ENCODE peak calls at places on chromosomes 13 and 19, in seven cellular contexts. L, Q, Y, C, M, W and H are unnamed samples.

GRCh38 chr19:49216076-49216475 is 58.5 kb downstream of the TRPM4 start:
- DNase-seq in L (no peak), Q (no peak), Y (no peak), C (no peak), M (no peak), W (no peak), H (no peak)

GRCh38 chr19:28596561-28597071 is 616.3 kb downstream of the UQCRFS1 start:
- DNase-seq in L (no peak), Q (no peak), Y (no peak), C (no peak), M (no peak), W (no peak), H (no peak)

GRCh38 chr19:45773384-45773783 is 4.3 kb upstream of the SIX5 start:
- DNase-seq in L (no peak), Q (no peak), Y (no peak), C (no peak), M (no peak), W (no peak), H (no peak)

GRCh38 chr19:34188388-34188787 is 16.1 kb downstream of the LSM14A start:
- DNase-seq in L (no peak), Q (no peak), Y (no peak), C (no peak), M (no peak), W (no peak), H (no peak)

GRCh38 chr13:66014757-66015156 is 1215.4 kb downstream of the PCDH9 start:
- DNase-seq in L (no peak), Q (no peak), Y (no peak), C (no peak), M (no peak), W (no peak), H (no peak)

GRCh38 chr13:37270206-37271001 is 164.9 kb upstream of the CSNK1A1L start:
- DNase-seq in L (no peak), Q (no peak), Y (no peak), C (no peak), M (no peak), W (no peak), H (no peak)

GRCh38 chr19:7987084-7987768 is 18.2 kb downstream of the ELAVL1 start:
- DNase-seq in L (no peak), Q (no peak), Y (no peak), C (no peak), M (no peak), W (no peak), H (no peak)

GRCh38 chr13:24038405-24038804 is 122.1 kb upstream of the SPATA13 start:
- DNase-seq in L (no peak), Q (no peak), Y (no peak), C (no peak), M (no peak), W (no peak), H (no peak)

GRCh38 chr13:43223206-43223605 is 199.8 kb downstream of the DNAJC15 start:
- DNase-seq in L (no peak), Q (no peak), Y (no peak), C (no peak), M (no peak), W (no peak), H (no peak)

GRCh38 chr13:88068975-88069374 is 397.8 kb downstream of the SLITRK5 start:
- DNase-seq in L (no peak), Q (no peak), Y (no peak), C (no peak), M (no peak), W (no peak), H (no peak)

GRCh38 chr19:46296722-46297431 is at the start of gene HIF3A:
- DNase-seq in L (peak), Q (peak), Y (peak), C (no peak), M (no peak), W (peak), H (peak)

GRCh38 chr13:89832827-89833226 is 1514.7 kb upstream of the MIR17HG start:
- DNase-seq in L (no peak), Q (no peak), Y (no peak), C (no peak), M (no peak), W (no peak), H (no peak)

GRCh38 chr13:54705738-54706137 is 1677.1 kb downstream of the OLFM4 start:
- DNase-seq in L (no peak), Q (no peak), Y (no peak), C (no peak), M (no peak), W (no peak), H (no peak)

GRCh38 chr19:18290250-18291018 is 9.0 kb upstream of the JUND start:
- DNase-seq in L (no peak), Q (no peak), Y (no peak), C (peak), M (no peak), W (peak), H (no peak)

GRCh38 chr19:52936151-52936957 is 13.1 kb upstream of the ZNF888 start:
- DNase-seq in L (no peak), Q (no peak), Y (no peak), C (no peak), M (no peak), W (no peak), H (no peak)

GRCh38 chr13:102399791-102400618 is 1.8 kb downstream of the FGF14 start:
- DNase-seq in L (peak), Q (no peak), Y (peak), C (peak), M (no peak), W (no peak), H (peak)

GRCh38 chr13:39148513-39148961 is 110.3 kb downstream of the NHLRC3 start:
- DNase-seq in L (no peak), Q (no peak), Y (no peak), C (no peak), M (no peak), W (no peak), H (no peak)

GRCh38 chr19:7506385-7507328 is 9.2 kb upstream of the ZNF358 start:
- DNase-seq in L (peak), Q (no peak), Y (peak), C (no peak), M (peak), W (no peak), H (peak)

GRCh38 chr19:18388328-18389094 is 2.6 kb downstream of the GDF15 start:
- DNase-seq in L (peak), Q (no peak), Y (peak), C (peak), M (peak), W (peak), H (no peak)

GRCh38 chr13:26583662-26584061 is 26.2 kb downstream of the WASF3 start:
- DNase-seq in L (no peak), Q (no peak), Y (no peak), C (no peak), M (no peak), W (no peak), H (no peak)

GRCh38 chr13:45602183-45602582 is 13.4 kb downstream of the ERICH6B start:
- DNase-seq in L (no peak), Q (no peak), Y (peak), C (no peak), M (no peak), W (no peak), H (no peak)

GRCh38 chr13:46369506-46370268 is 17.4 kb downstream of the RUBCNL start:
- DNase-seq in L (no peak), Q (no peak), Y (no peak), C (no peak), M (no peak), W (no peak), H (no peak)

GRCh38 chr13:70747305-70747704 is 639.1 kb upstream of the KLHL1 start:
- DNase-seq in L (no peak), Q (no peak), Y (no peak), C (no peak), M (no peak), W (no peak), H (no peak)

GRCh38 chr13:62910541-62910940 is 1494.9 kb upstream of the PCDH20 start:
- DNase-seq in L (no peak), Q (no peak), Y (no peak), C (no peak), M (no peak), W (no peak), H (no peak)

GRCh38 chr19:19077103-19077502 is 13.3 kb downstream of the SLC25A42 start:
- DNase-seq in L (no peak), Q (no peak), Y (no peak), C (no peak), M (no peak), W (no peak), H (no peak)

GRCh38 chr13:45133396-45134118 is 13.2 kb downstream of the GTF2F2 start:
- DNase-seq in L (no peak), Q (no peak), Y (no peak), C (no peak), M (no peak), W (no peak), H (no peak)

GRCh38 chr13:89541091-89542030 is 1806.1 kb upstream of the MIR17HG start:
- DNase-seq in L (no peak), Q (no peak), Y (no peak), C (no peak), M (no peak), W (no peak), H (no peak)

GRCh38 chr13:42836930-42837329 is 55.5 kb downstream of the FAM216B start:
- DNase-seq in L (no peak), Q (no peak), Y (no peak), C (no peak), M (no peak), W (no peak), H (no peak)

GRCh38 chr13:51168623-51169022 is 53.6 kb upstream of the FAM124A start:
- DNase-seq in L (no peak), Q (no peak), Y (no peak), C (no peak), M (no peak), W (no peak), H (no peak)

GRCh38 chr13:44459674-44460073 is 86.0 kb downstream of the SERP2 start:
- DNase-seq in L (no peak), Q (no peak), Y (no peak), C (no peak), M (no peak), W (no peak), H (no peak)

GRCh38 chr19:49282184-49282583 is 42.8 kb downstream of the SLC6A16 start:
- DNase-seq in L (no peak), Q (no peak), Y (no peak), C (no peak), M (no peak), W (no peak), H (no peak)

GRCh38 chr19:1610579-1610978 is 5.3 kb upstream of the UQCR11 start:
- DNase-seq in L (no peak), Q (no peak), Y (no peak), C (no peak), M (no peak), W (no peak), H (no peak)

GRCh38 chr19:1609680-1610474 is 4.6 kb upstream of the UQCR11 start:
- DNase-seq in L (no peak), Q (no peak), Y (no peak), C (no peak), M (no peak), W (no peak), H (no peak)

GRCh38 chr19:1611353-1611752 is 6.1 kb upstream of the UQCR11 start:
- DNase-seq in L (no peak), Q (no peak), Y (no peak), C (no peak), M (no peak), W (no peak), H (no peak)

GRCh38 chr19:1606138-1606651 is 933 bp upstream of the UQCR11 start:
- DNase-seq in L (no peak), Q (no peak), Y (no peak), C (no peak), M (no peak), W (peak), H (no peak)

GRCh38 chr19:1608414-1609391 is 3.4 kb upstream of the UQCR11 start:
- DNase-seq in L (no peak), Q (no peak), Y (peak), C (peak), M (no peak), W (no peak), H (no peak)
- H3K27ac ChIP-seq in L (no peak), Q (no peak), Y (no peak), C (peak), M (no peak), W (no peak), H (no peak)

GRCh38 chr19:934197-934840 is 8.5 kb downstream of the ARID3A start:
- DNase-seq in L (peak), Q (no peak), Y (no peak), C (no peak), M (no peak), W (no peak), H (no peak)
- H3K27ac ChIP-seq in L (no peak), Q (peak), Y (peak), C (no peak), M (peak), W (peak), H (no peak)

GRCh38 chr19:40737102-40737644 is 13.1 kb downstream of the ACTMAP start:
- DNase-seq in L (no peak), Q (no peak), Y (no peak), C (no peak), M (no peak), W (no peak), H (no peak)

GRCh38 chr19:40736661-40737060 is 13.6 kb downstream of the ACTMAP start:
- DNase-seq in L (no peak), Q (no peak), Y (no peak), C (no peak), M (no peak), W (no peak), H (no peak)

GRCh38 chr19:40733149-40733548 is 16.2 kb downstream of the ITPKC start:
- DNase-seq in L (no peak), Q (no peak), Y (no peak), C (no peak), M (no peak), W (no peak), H (no peak)

GRCh38 chr19:40739030-40739839 is 11.0 kb downstream of the ACTMAP start:
- DNase-seq in L (no peak), Q (no peak), Y (no peak), C (no peak), M (no peak), W (no peak), H (no peak)

GRCh38 chr19:40735003-40735771 is 15.1 kb downstream of the ACTMAP start:
- DNase-seq in L (no peak), Q (no peak), Y (no peak), C (no peak), M (no peak), W (no peak), H (no peak)
- H3K27ac ChIP-seq in L (no peak), Q (no peak), Y (no peak), C (no peak), M (no peak), W (no peak), H (no peak)

GRCh38 chr13:112828082-112828699 is 138.4 kb downstream of the ATP11A start:
- DNase-seq in L (no peak), Q (no peak), Y (no peak), C (no peak), M (no peak), W (no peak), H (no peak)
- H3K27ac ChIP-seq in L (no peak), Q (no peak), Y (no peak), C (no peak), M (no peak), W (no peak), H (no peak)

DNA sequence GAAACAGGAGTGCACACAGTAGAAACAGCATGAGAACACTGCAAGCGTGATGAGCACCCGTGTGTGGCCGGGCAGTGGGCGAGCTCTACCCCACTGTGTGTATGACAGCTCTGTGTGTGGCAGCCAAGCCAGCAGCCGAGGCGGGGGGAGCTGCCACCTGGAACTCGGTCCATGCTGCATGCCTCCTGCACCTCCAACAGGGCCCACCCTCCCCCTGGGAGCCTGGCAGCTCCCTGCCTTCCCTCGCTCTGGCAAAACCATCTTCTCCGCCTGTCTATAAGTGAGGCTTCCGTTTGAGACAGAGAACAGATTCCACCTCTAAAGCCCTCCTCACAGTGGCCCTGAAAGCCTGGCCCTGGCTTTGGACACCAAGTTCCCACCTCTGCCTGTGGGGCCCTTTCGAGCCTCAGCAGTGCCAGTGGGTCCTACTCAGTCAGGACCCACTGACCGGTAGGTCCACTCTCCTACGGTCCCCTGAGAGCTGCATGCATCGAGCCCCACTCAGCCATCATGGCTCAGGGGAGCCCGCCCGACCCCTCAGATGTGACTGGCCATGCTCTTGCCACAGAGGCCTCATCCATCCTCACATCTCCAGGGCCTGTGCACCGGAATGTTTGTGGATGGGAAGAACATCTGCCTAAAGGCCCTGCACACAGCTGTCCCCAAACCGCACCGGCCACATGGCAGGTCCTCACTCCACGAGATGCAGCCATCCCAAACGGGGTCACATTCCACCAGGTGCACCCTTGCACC is 52.4 kb upstream of the C13orf46 start:
- DNase-seq in L (peak), Q (no peak), Y (no peak), C (no peak), M (no peak), W (no peak), H (no peak)
- H3K27ac ChIP-seq in L (no peak), Q (peak), Y (peak), C (no peak), M (peak), W (peak), H (peak)

DNA sequence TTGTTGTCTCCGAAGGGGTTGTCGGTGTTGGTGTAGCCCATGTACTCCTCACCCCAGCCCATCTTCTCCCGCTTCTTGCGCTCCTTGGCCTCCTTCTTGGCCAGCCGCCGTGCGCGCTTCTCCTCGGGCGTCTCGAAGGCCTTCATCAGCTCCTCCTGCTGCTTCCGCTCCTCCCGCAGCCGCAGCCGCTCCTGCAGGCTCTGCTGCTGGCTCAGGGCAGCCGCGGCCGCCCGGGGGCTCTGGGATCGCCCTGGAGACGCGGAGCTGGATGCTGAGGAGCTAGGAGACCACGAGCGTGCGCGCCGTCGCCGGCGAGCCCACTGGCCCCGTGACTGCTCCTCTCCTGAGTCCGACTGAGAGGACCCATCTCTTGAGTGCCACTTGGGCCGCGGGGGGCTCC is 2.9 kb downstream of the CACTIN start:
- DNase-seq in L (no peak), Q (no peak), Y (no peak), C (no peak), M (no peak), W (no peak), H (no peak)
- H3K27ac ChIP-seq in L (no peak), Q (no peak), Y (no peak), C (no peak), M (no peak), W (no peak), H (no peak)

GRCh38 chr19:4032436-4032835 is 24.9 kb downstream of the PIAS4 start:
- DNase-seq in L (no peak), Q (no peak), Y (no peak), C (no peak), M (no peak), W (no peak), H (no peak)
- H3K27ac ChIP-seq in L (no peak), Q (peak), Y (no peak), C (no peak), M (no peak), W (no peak), H (peak)